ENCODE peak calls at places on chromosomes 4 and X, in five cellular contexts. A is WTC11, B is hippocampal formation, I is H54, X is SK-N-SH. F is an unnamed sample.
A peak's percentile ranks its signal among the peaks of the same experiment; 100 is the strongest.

GRCh38 chr4:175656615-175657014 is 155.4 kb downstream of the GPM6A start:
- DNase-seq in I (no peak), A (no peak), B (no peak), X (no peak), F (no peak)

GRCh38 chr4:57501715-57502114 is 391.5 kb upstream of the IGFBP7 start:
- DNase-seq in X (no peak), I (peak; percentile 17), B (no peak), A (no peak), F (peak; percentile 17)

GRCh38 chrX:2334237-2334636 is 166.5 kb downstream of the DHRSX start:
- DNase-seq in X (no peak), B (no peak), A (no peak), I (no peak), F (no peak)

GRCh38 chr4:77332696-77333270 is 175.8 kb downstream of the CCNG2 start:
- DNase-seq in B (no peak), I (no peak), A (no peak), X (no peak), F (no peak)

GRCh38 chr4:181821039-181822004 is 421.9 kb upstream of the TENM3 start:
- DNase-seq in X (no peak), I (no peak), B (no peak), A (no peak), F (peak; percentile 22)

GRCh38 chrX:136319600-136319999 is 18.8 kb downstream of the ADGRG4 start:
- DNase-seq in I (no peak), X (no peak), A (no peak), B (no peak), F (no peak)

GRCh38 chr4:118762753-118763477 is 73.0 kb downstream of the SEC24D start:
- DNase-seq in B (no peak), A (no peak), X (no peak), I (no peak), F (no peak)

GRCh38 chrX:111090458-111090857 is 5.5 kb upstream of the PAK3 start:
- DNase-seq in A (no peak), I (no peak), X (peak; percentile 45), B (no peak), F (no peak)

GRCh38 chr4:96913437-96914075 is 1073.7 kb downstream of the PDHA2 start:
- DNase-seq in A (no peak), X (peak; percentile 45), B (peak; percentile 22), I (peak; percentile 1), F (no peak)

GRCh38 chrX:77061533-77061932 is 385.7 kb upstream of the FGF16 start:
- DNase-seq in X (no peak), I (no peak), B (no peak), A (no peak), F (no peak)

GRCh38 chr4:127555106-127555505 is 77.7 kb upstream of the INTU start:
- DNase-seq in B (no peak), I (no peak), A (no peak), X (no peak), F (no peak)

F was measured in GM23338.